ENCODE peak calls at places on chromosomes 3 and 15, in eight cellular contexts. R, W, I, A, Y, G, C and Q are unnamed samples.

GRCh38 chr15:73858062-73858461 is 15.3 kb upstream of the TBC1D21 start:
- DNase-seq in R (no peak), C (no peak), G (no peak), W (no peak), A (no peak), I (no peak), Y (no peak), Q (no peak)

GRCh38 chr3:166187237-166187636 is 350.0 kb upstream of the BCHE start:
- DNase-seq in W (no peak), Y (no peak), I (no peak), G (no peak), C (no peak), A (no peak), R (no peak), Q (no peak)

GRCh38 chr15:49490963-49491362 is 67.9 kb downstream of the FGF7 start:
- DNase-seq in I (no peak), G (no peak), A (no peak), R (no peak), W (no peak), Y (no peak), C (no peak), Q (no peak)

GRCh38 chr3:64079369-64080160 is 56.3 kb upstream of the PSMD6 start:
- DNase-seq in I (no peak), C (no peak), R (no peak), Y (no peak), A (no peak), W (no peak), G (no peak), Q (no peak)

GRCh38 chr3:156547637-156548036 is 7.3 kb downstream of the SSR3 start:
- DNase-seq in A (no peak), R (no peak), Y (no peak), C (no peak), G (peak), W (no peak), I (no peak), Q (no peak)

GRCh38 chr3:31361391-31362273 is 171.1 kb upstream of the STT3B start:
- DNase-seq in R (no peak), C (no peak), G (peak), Y (no peak), I (no peak), A (no peak), W (no peak), Q (no peak)

GRCh38 chr15:65383456-65383855 is 5.7 kb upstream of the IGDCC3 start:
- DNase-seq in R (no peak), G (no peak), A (no peak), Y (no peak), I (no peak), C (no peak), W (no peak), Q (no peak)

GRCh38 chr3:187750041-187750512 is 4.8 kb upstream of the BCL6 start:
- DNase-seq in G (peak), Y (no peak), I (no peak), A (peak), W (no peak), R (no peak), C (no peak), Q (no peak)

GRCh38 chr15:100340721-100341661 is 784 bp downstream of the ADAMTS17 start:
- DNase-seq in G (no peak), R (no peak), C (peak), A (peak), W (no peak), I (no peak), Y (no peak), Q (no peak)

GRCh38 chr3:143000525-143000924 is 845 bp upstream of the U2SURP start:
- DNase-seq in A (peak), R (no peak), Y (no peak), C (no peak), I (no peak), W (no peak), G (peak), Q (no peak)

GRCh38 chr3:38039101-38039898 is at the start of gene DLEC1:
- DNase-seq in Y (peak), R (no peak), A (peak), C (peak), W (peak), G (no peak), I (peak), Q (no peak)

GRCh38 chr3:55164876-55165275 is 237.0 kb upstream of the LRTM1 start:
- DNase-seq in G (no peak), Y (no peak), R (no peak), W (no peak), C (no peak), A (no peak), I (no peak), Q (no peak)

GRCh38 chr15:63605816-63606215 is 8.6 kb downstream of the FBXL22 start:
- DNase-seq in G (no peak), A (no peak), I (no peak), C (peak), R (no peak), Y (no peak), W (peak), Q (no peak)